ENCODE peak calls at places on chromosomes 13 and 19, in ten cellular contexts. One of them, this sample, is unnamed.

GRCh38 chr19:15702590-15702930 is 25.3 kb upstream of the OR10H2 start:
- DNase-seq in stimulated activated effector memory CD8-positive, alpha-beta T cell treated with anti-CD3 and anti-CD28 coated beads, Interleukin-12 subunit alpha, Interleukin-12 subunit beta, amount 100 ng/mL, for 72 hours: no peak
- DNase-seq in Calu3: peak
- DNase-seq in stimulated activated naive CD4-positive, alpha-beta T cell: no peak
- DNase-seq in GM23248: peak
- DNase-seq in nucleus accumbens: peak
- DNase-seq in H1: no peak
- DNase-seq in uterus: peak
- DNase-seq in HuH-7: peak
- DNase-seq in SK-MEL-5: peak
- DNase-seq in this sample: no peak

GRCh38 chr19:6010107-6010506 is 32.2 kb upstream of the RANBP3 start:
- DNase-seq in stimulated activated effector memory CD8-positive, alpha-beta T cell treated with anti-CD3 and anti-CD28 coated beads, Interleukin-12 subunit alpha, Interleukin-12 subunit beta, amount 100 ng/mL, for 72 hours: no peak
- DNase-seq in Calu3: no peak
- DNase-seq in stimulated activated naive CD4-positive, alpha-beta T cell: no peak
- DNase-seq in GM23248: no peak
- DNase-seq in nucleus accumbens: no peak
- DNase-seq in H1: no peak
- DNase-seq in uterus: no peak
- DNase-seq in HuH-7: no peak
- DNase-seq in SK-MEL-5: no peak
- DNase-seq in this sample: no peak

GRCh38 chr13:26449063-26449848 is 108.2 kb upstream of the WASF3 start:
- DNase-seq in stimulated activated effector memory CD8-positive, alpha-beta T cell treated with anti-CD3 and anti-CD28 coated beads, Interleukin-12 subunit alpha, Interleukin-12 subunit beta, amount 100 ng/mL, for 72 hours: no peak
- DNase-seq in Calu3: no peak
- DNase-seq in stimulated activated naive CD4-positive, alpha-beta T cell: no peak
- DNase-seq in GM23248: peak
- DNase-seq in nucleus accumbens: no peak
- DNase-seq in H1: no peak
- DNase-seq in uterus: no peak
- DNase-seq in HuH-7: no peak
- DNase-seq in SK-MEL-5: no peak
- DNase-seq in this sample: no peak

GRCh38 chr13:79225487-79226232 is 180.4 kb downstream of the RBM26 start:
- DNase-seq in stimulated activated effector memory CD8-positive, alpha-beta T cell treated with anti-CD3 and anti-CD28 coated beads, Interleukin-12 subunit alpha, Interleukin-12 subunit beta, amount 100 ng/mL, for 72 hours: no peak
- DNase-seq in Calu3: no peak
- DNase-seq in stimulated activated naive CD4-positive, alpha-beta T cell: no peak
- DNase-seq in GM23248: peak
- DNase-seq in nucleus accumbens: no peak
- DNase-seq in H1: no peak
- DNase-seq in uterus: no peak
- DNase-seq in HuH-7: no peak
- DNase-seq in SK-MEL-5: no peak
- DNase-seq in this sample: no peak

GRCh38 chr13:50366488-50367174 is 351.4 kb downstream of the KCNRG start:
- DNase-seq in stimulated activated effector memory CD8-positive, alpha-beta T cell treated with anti-CD3 and anti-CD28 coated beads, Interleukin-12 subunit alpha, Interleukin-12 subunit beta, amount 100 ng/mL, for 72 hours: peak
- DNase-seq in Calu3: no peak
- DNase-seq in stimulated activated naive CD4-positive, alpha-beta T cell: no peak
- DNase-seq in GM23248: no peak
- DNase-seq in nucleus accumbens: no peak
- DNase-seq in H1: no peak
- DNase-seq in uterus: no peak
- DNase-seq in HuH-7: no peak
- DNase-seq in SK-MEL-5: no peak
- DNase-seq in this sample: no peak

GRCh38 chr19:24048261-24048660 is 38.7 kb upstream of the ZNF254 start:
- DNase-seq in stimulated activated effector memory CD8-positive, alpha-beta T cell treated with anti-CD3 and anti-CD28 coated beads, Interleukin-12 subunit alpha, Interleukin-12 subunit beta, amount 100 ng/mL, for 72 hours: no peak
- DNase-seq in Calu3: no peak
- DNase-seq in stimulated activated naive CD4-positive, alpha-beta T cell: no peak
- DNase-seq in GM23248: no peak
- DNase-seq in nucleus accumbens: no peak
- DNase-seq in H1: no peak
- DNase-seq in uterus: no peak
- DNase-seq in HuH-7: no peak
- DNase-seq in SK-MEL-5: no peak
- DNase-seq in this sample: no peak

GRCh38 chr13:99992912-99993311 is 11.3 kb downstream of the ZIC2 start:
- DNase-seq in stimulated activated effector memory CD8-positive, alpha-beta T cell treated with anti-CD3 and anti-CD28 coated beads, Interleukin-12 subunit alpha, Interleukin-12 subunit beta, amount 100 ng/mL, for 72 hours: no peak
- DNase-seq in Calu3: no peak
- DNase-seq in stimulated activated naive CD4-positive, alpha-beta T cell: no peak
- DNase-seq in GM23248: peak
- DNase-seq in nucleus accumbens: no peak
- DNase-seq in H1: no peak
- DNase-seq in uterus: no peak
- DNase-seq in HuH-7: no peak
- DNase-seq in SK-MEL-5: no peak
- DNase-seq in this sample: no peak

GRCh38 chr13:110525328-110526319 is 35.9 kb downstream of the RAB20 start:
- DNase-seq in stimulated activated effector memory CD8-positive, alpha-beta T cell treated with anti-CD3 and anti-CD28 coated beads, Interleukin-12 subunit alpha, Interleukin-12 subunit beta, amount 100 ng/mL, for 72 hours: no peak
- DNase-seq in Calu3: no peak
- DNase-seq in stimulated activated naive CD4-positive, alpha-beta T cell: no peak
- DNase-seq in GM23248: no peak
- DNase-seq in nucleus accumbens: no peak
- DNase-seq in H1: no peak
- DNase-seq in uterus: no peak
- DNase-seq in HuH-7: no peak
- DNase-seq in SK-MEL-5: no peak
- DNase-seq in this sample: no peak

GRCh38 chr13:78061806-78062205 is 143.2 kb upstream of the EDNRB start:
- DNase-seq in stimulated activated effector memory CD8-positive, alpha-beta T cell treated with anti-CD3 and anti-CD28 coated beads, Interleukin-12 subunit alpha, Interleukin-12 subunit beta, amount 100 ng/mL, for 72 hours: no peak
- DNase-seq in Calu3: no peak
- DNase-seq in stimulated activated naive CD4-positive, alpha-beta T cell: no peak
- DNase-seq in GM23248: no peak
- DNase-seq in nucleus accumbens: no peak
- DNase-seq in H1: no peak
- DNase-seq in uterus: no peak
- DNase-seq in HuH-7: no peak
- DNase-seq in SK-MEL-5: no peak
- DNase-seq in this sample: no peak

GRCh38 chr19:15199652-15200574 is 882 bp downstream of the NOTCH3 start:
- DNase-seq in stimulated activated effector memory CD8-positive, alpha-beta T cell treated with anti-CD3 and anti-CD28 coated beads, Interleukin-12 subunit alpha, Interleukin-12 subunit beta, amount 100 ng/mL, for 72 hours: no peak
- DNase-seq in Calu3: peak
- DNase-seq in stimulated activated naive CD4-positive, alpha-beta T cell: no peak
- DNase-seq in GM23248: peak
- DNase-seq in nucleus accumbens: no peak
- DNase-seq in H1: peak
- DNase-seq in uterus: no peak
- DNase-seq in HuH-7: no peak
- DNase-seq in SK-MEL-5: no peak
- DNase-seq in this sample: no peak

GRCh38 chr19:21474671-21475181 is 30.7 kb upstream of the ZNF429 start:
- DNase-seq in stimulated activated effector memory CD8-positive, alpha-beta T cell treated with anti-CD3 and anti-CD28 coated beads, Interleukin-12 subunit alpha, Interleukin-12 subunit beta, amount 100 ng/mL, for 72 hours: peak
- DNase-seq in Calu3: no peak
- DNase-seq in stimulated activated naive CD4-positive, alpha-beta T cell: peak
- DNase-seq in GM23248: peak
- DNase-seq in nucleus accumbens: peak
- DNase-seq in H1: no peak
- DNase-seq in uterus: peak
- DNase-seq in HuH-7: no peak
- DNase-seq in SK-MEL-5: no peak
- DNase-seq in this sample: no peak

GRCh38 chr13:56886398-56886797 is 254.3 kb upstream of the PRR20A start:
- DNase-seq in stimulated activated effector memory CD8-positive, alpha-beta T cell treated with anti-CD3 and anti-CD28 coated beads, Interleukin-12 subunit alpha, Interleukin-12 subunit beta, amount 100 ng/mL, for 72 hours: no peak
- DNase-seq in Calu3: no peak
- DNase-seq in stimulated activated naive CD4-positive, alpha-beta T cell: no peak
- DNase-seq in GM23248: no peak
- DNase-seq in nucleus accumbens: no peak
- DNase-seq in H1: no peak
- DNase-seq in uterus: no peak
- DNase-seq in HuH-7: no peak
- DNase-seq in SK-MEL-5: no peak
- DNase-seq in this sample: no peak

GRCh38 chr19:51507640-51508058 is 6.0 kb upstream of the SIGLEC12 start:
- DNase-seq in stimulated activated effector memory CD8-positive, alpha-beta T cell treated with anti-CD3 and anti-CD28 coated beads, Interleukin-12 subunit alpha, Interleukin-12 subunit beta, amount 100 ng/mL, for 72 hours: no peak
- DNase-seq in Calu3: no peak
- DNase-seq in stimulated activated naive CD4-positive, alpha-beta T cell: no peak
- DNase-seq in GM23248: no peak
- DNase-seq in nucleus accumbens: no peak
- DNase-seq in H1: no peak
- DNase-seq in uterus: no peak
- DNase-seq in HuH-7: no peak
- DNase-seq in SK-MEL-5: no peak
- DNase-seq in this sample: no peak

GRCh38 chr19:52492991-52493470 is 34.4 kb upstream of the ZNF808 start:
- DNase-seq in stimulated activated effector memory CD8-positive, alpha-beta T cell treated with anti-CD3 and anti-CD28 coated beads, Interleukin-12 subunit alpha, Interleukin-12 subunit beta, amount 100 ng/mL, for 72 hours: no peak
- DNase-seq in Calu3: no peak
- DNase-seq in stimulated activated naive CD4-positive, alpha-beta T cell: no peak
- DNase-seq in GM23248: no peak
- DNase-seq in nucleus accumbens: no peak
- DNase-seq in H1: peak
- DNase-seq in uterus: no peak
- DNase-seq in HuH-7: no peak
- DNase-seq in SK-MEL-5: no peak
- DNase-seq in this sample: no peak

GRCh38 chr13:40789275-40790231 is at the start of gene SLC25A15:
- DNase-seq in stimulated activated effector memory CD8-positive, alpha-beta T cell treated with anti-CD3 and anti-CD28 coated beads, Interleukin-12 subunit alpha, Interleukin-12 subunit beta, amount 100 ng/mL, for 72 hours: peak
- DNase-seq in Calu3: peak
- DNase-seq in stimulated activated naive CD4-positive, alpha-beta T cell: peak
- DNase-seq in GM23248: peak
- DNase-seq in nucleus accumbens: peak
- DNase-seq in H1: peak
- DNase-seq in uterus: peak
- DNase-seq in HuH-7: peak
- DNase-seq in SK-MEL-5: peak
- DNase-seq in this sample: no peak

GRCh38 chr19:36125557-36125956 is 10.3 kb downstream of the TBCB start:
- DNase-seq in stimulated activated effector memory CD8-positive, alpha-beta T cell treated with anti-CD3 and anti-CD28 coated beads, Interleukin-12 subunit alpha, Interleukin-12 subunit beta, amount 100 ng/mL, for 72 hours: no peak
- DNase-seq in Calu3: no peak
- DNase-seq in stimulated activated naive CD4-positive, alpha-beta T cell: no peak
- DNase-seq in GM23248: no peak
- DNase-seq in nucleus accumbens: no peak
- DNase-seq in H1: no peak
- DNase-seq in uterus: no peak
- DNase-seq in HuH-7: no peak
- DNase-seq in SK-MEL-5: no peak
- DNase-seq in this sample: no peak

GRCh38 chr13:112888238-112889111 is 80.5 kb upstream of the MCF2L start:
- DNase-seq in stimulated activated effector memory CD8-positive, alpha-beta T cell treated with anti-CD3 and anti-CD28 coated beads, Interleukin-12 subunit alpha, Interleukin-12 subunit beta, amount 100 ng/mL, for 72 hours: no peak
- DNase-seq in Calu3: no peak
- DNase-seq in stimulated activated naive CD4-positive, alpha-beta T cell: no peak
- DNase-seq in GM23248: no peak
- DNase-seq in nucleus accumbens: no peak
- DNase-seq in H1: no peak
- DNase-seq in uterus: no peak
- DNase-seq in HuH-7: no peak
- DNase-seq in SK-MEL-5: no peak
- DNase-seq in this sample: no peak

GRCh38 chr19:6270822-6271221 is 9.0 kb downstream of the MLLT1 start:
- DNase-seq in stimulated activated effector memory CD8-positive, alpha-beta T cell treated with anti-CD3 and anti-CD28 coated beads, Interleukin-12 subunit alpha, Interleukin-12 subunit beta, amount 100 ng/mL, for 72 hours: no peak
- DNase-seq in Calu3: no peak
- DNase-seq in stimulated activated naive CD4-positive, alpha-beta T cell: no peak
- DNase-seq in GM23248: no peak
- DNase-seq in nucleus accumbens: no peak
- DNase-seq in H1: no peak
- DNase-seq in uterus: no peak
- DNase-seq in HuH-7: no peak
- DNase-seq in SK-MEL-5: no peak
- DNase-seq in this sample: no peak

GRCh38 chr13:98315466-98315865 is 138.4 kb upstream of the RNF113B start:
- DNase-seq in stimulated activated effector memory CD8-positive, alpha-beta T cell treated with anti-CD3 and anti-CD28 coated beads, Interleukin-12 subunit alpha, Interleukin-12 subunit beta, amount 100 ng/mL, for 72 hours: no peak
- DNase-seq in Calu3: no peak
- DNase-seq in stimulated activated naive CD4-positive, alpha-beta T cell: no peak
- DNase-seq in GM23248: peak
- DNase-seq in nucleus accumbens: no peak
- DNase-seq in H1: no peak
- DNase-seq in uterus: no peak
- DNase-seq in HuH-7: no peak
- DNase-seq in SK-MEL-5: no peak
- DNase-seq in this sample: no peak

GRCh38 chr13:33260168-33261098 is 25.1 kb downstream of the STARD13 start:
- DNase-seq in stimulated activated effector memory CD8-positive, alpha-beta T cell treated with anti-CD3 and anti-CD28 coated beads, Interleukin-12 subunit alpha, Interleukin-12 subunit beta, amount 100 ng/mL, for 72 hours: no peak
- DNase-seq in Calu3: no peak
- DNase-seq in stimulated activated naive CD4-positive, alpha-beta T cell: no peak
- DNase-seq in GM23248: peak
- DNase-seq in nucleus accumbens: peak
- DNase-seq in H1: no peak
- DNase-seq in uterus: no peak
- DNase-seq in HuH-7: no peak
- DNase-seq in SK-MEL-5: peak
- DNase-seq in this sample: no peak

GRCh38 chr19:30733826-30734550 is 361.8 kb downstream of the ZNF536 start:
- DNase-seq in stimulated activated effector memory CD8-positive, alpha-beta T cell treated with anti-CD3 and anti-CD28 coated beads, Interleukin-12 subunit alpha, Interleukin-12 subunit beta, amount 100 ng/mL, for 72 hours: no peak
- DNase-seq in Calu3: no peak
- DNase-seq in stimulated activated naive CD4-positive, alpha-beta T cell: no peak
- DNase-seq in GM23248: no peak
- DNase-seq in nucleus accumbens: peak
- DNase-seq in H1: no peak
- DNase-seq in uterus: peak
- DNase-seq in HuH-7: no peak
- DNase-seq in SK-MEL-5: no peak
- DNase-seq in this sample: no peak

GRCh38 chr13:83221256-83221655 is 661.0 kb downstream of the SLITRK1 start:
- DNase-seq in stimulated activated effector memory CD8-positive, alpha-beta T cell treated with anti-CD3 and anti-CD28 coated beads, Interleukin-12 subunit alpha, Interleukin-12 subunit beta, amount 100 ng/mL, for 72 hours: no peak
- DNase-seq in Calu3: no peak
- DNase-seq in stimulated activated naive CD4-positive, alpha-beta T cell: no peak
- DNase-seq in GM23248: peak
- DNase-seq in nucleus accumbens: no peak
- DNase-seq in H1: no peak
- DNase-seq in uterus: no peak
- DNase-seq in HuH-7: no peak
- DNase-seq in SK-MEL-5: peak
- DNase-seq in this sample: no peak

GRCh38 chr19:1355258-1355973 is 28.3 kb upstream of the NDUFS7 start:
- DNase-seq in stimulated activated effector memory CD8-positive, alpha-beta T cell treated with anti-CD3 and anti-CD28 coated beads, Interleukin-12 subunit alpha, Interleukin-12 subunit beta, amount 100 ng/mL, for 72 hours: no peak
- DNase-seq in Calu3: no peak
- DNase-seq in stimulated activated naive CD4-positive, alpha-beta T cell: no peak
- DNase-seq in GM23248: peak
- DNase-seq in nucleus accumbens: peak
- DNase-seq in H1: no peak
- DNase-seq in uterus: peak
- DNase-seq in HuH-7: no peak
- DNase-seq in SK-MEL-5: no peak
- DNase-seq in this sample: no peak

GRCh38 chr13:100601716-100602115 is 13.1 kb upstream of the GGACT start:
- DNase-seq in stimulated activated effector memory CD8-positive, alpha-beta T cell treated with anti-CD3 and anti-CD28 coated beads, Interleukin-12 subunit alpha, Interleukin-12 subunit beta, amount 100 ng/mL, for 72 hours: no peak
- DNase-seq in Calu3: no peak
- DNase-seq in stimulated activated naive CD4-positive, alpha-beta T cell: no peak
- DNase-seq in GM23248: no peak
- DNase-seq in nucleus accumbens: no peak
- DNase-seq in H1: no peak
- DNase-seq in uterus: no peak
- DNase-seq in HuH-7: no peak
- DNase-seq in SK-MEL-5: no peak
- DNase-seq in this sample: no peak

GRCh38 chr19:2352121-2352520 is 7.9 kb upstream of the TMPRSS9 start:
- DNase-seq in stimulated activated effector memory CD8-positive, alpha-beta T cell treated with anti-CD3 and anti-CD28 coated beads, Interleukin-12 subunit alpha, Interleukin-12 subunit beta, amount 100 ng/mL, for 72 hours: no peak
- DNase-seq in Calu3: no peak
- DNase-seq in stimulated activated naive CD4-positive, alpha-beta T cell: no peak
- DNase-seq in GM23248: no peak
- DNase-seq in nucleus accumbens: no peak
- DNase-seq in H1: no peak
- DNase-seq in uterus: no peak
- DNase-seq in HuH-7: no peak
- DNase-seq in SK-MEL-5: no peak
- DNase-seq in this sample: no peak